ENCODE peak calls at places on chromosomes 5 and 9, in six cellular contexts. L is CD8-positive, alpha-beta T cell; E is hypothalamus; I is dermis blood vessel endothelial cell; R is astrocyte of the hippocampus; O is HS-5. X is an unnamed sample.

GRCh38 chr9:93575706-93576295 is 583 bp upstream of the PHF2 start:
- DNase-seq in I (peak), R (peak), O (no peak), E (no peak), L (peak), X (peak)

GRCh38 chr5:26877154-26877553 is 161.2 kb downstream of the CDH9 start:
- DNase-seq in E (no peak), L (no peak), O (no peak), I (no peak), R (no peak), X (no peak)

GRCh38 chr5:175629231-175629630 is 28.6 kb upstream of the HRH2 start:
- DNase-seq in R (no peak), E (no peak), I (no peak), L (no peak), O (no peak), X (no peak)

GRCh38 chr9:35976726-35977125 is 18.8 kb upstream of the OR2S2 start:
- DNase-seq in L (no peak), I (no peak), O (no peak), E (no peak), R (no peak), X (no peak)

GRCh38 chr5:171630047-171630669 is 155.5 kb upstream of the SMIM23 start:
- DNase-seq in R (peak), L (no peak), I (peak), E (no peak), O (no peak), X (peak)

GRCh38 chr5:134132372-134133212 is 18.1 kb downstream of the TCF7 start:
- DNase-seq in R (no peak), L (peak), E (no peak), I (no peak), O (no peak), X (no peak)

GRCh38 chr5:95365302-95366095 is 25.7 kb upstream of the FAM81B start:
- DNase-seq in L (no peak), I (no peak), R (no peak), E (no peak), O (no peak), X (no peak)

GRCh38 chr5:86768699-86769202 is 151.0 kb downstream of the COX7C start:
- DNase-seq in O (no peak), L (no peak), R (no peak), E (no peak), I (no peak), X (no peak)

GRCh38 chr9:116497081-116497480 is 190.0 kb upstream of the TRIM32 start:
- DNase-seq in I (no peak), E (no peak), L (no peak), O (no peak), R (peak), X (no peak)

GRCh38 chr5:98050583-98050982 is 722.9 kb upstream of the RGMB start:
- DNase-seq in E (no peak), O (peak), I (no peak), L (no peak), R (peak), X (peak)

GRCh38 chr5:125972706-125973105 is 450.5 kb upstream of the GRAMD2B start:
- DNase-seq in R (peak), I (no peak), E (no peak), O (no peak), L (no peak), X (no peak)

GRCh38 chr5:175254155-175254554 is 189.8 kb downstream of the DRD1 start:
- DNase-seq in I (no peak), E (no peak), O (no peak), L (no peak), R (peak), X (no peak)

GRCh38 chr5:54561646-54562045 is 44.1 kb downstream of the SNX18 start:
- DNase-seq in L (no peak), R (no peak), E (no peak), I (peak), O (no peak), X (no peak)

GRCh38 chr5:160390787-160391696 is 8.8 kb downstream of the FAM200C start:
- DNase-seq in O (peak), E (no peak), L (no peak), I (peak), R (peak), X (no peak)

GRCh38 chr5:64958757-64959391 is 190.1 kb downstream of the CWC27 start:
- DNase-seq in R (peak), E (no peak), I (peak), O (no peak), L (no peak), X (no peak)

GRCh38 chr9:131459056-131459455 is 43.7 kb upstream of the POMT1 start:
- DNase-seq in R (no peak), L (no peak), I (no peak), E (no peak), O (no peak), X (no peak)

GRCh38 chr9:26863074-26863473 is 29.5 kb downstream of the CAAP1 start:
- DNase-seq in R (peak), I (peak), O (no peak), L (no peak), E (no peak), X (no peak)

GRCh38 chr5:128632264-128632663 is 94.2 kb upstream of the FBN2 start:
- DNase-seq in O (no peak), L (no peak), I (peak), E (no peak), R (no peak), X (peak)

GRCh38 chr5:126384985-126385384 is 38.2 kb upstream of the GRAMD2B start:
- DNase-seq in I (no peak), L (no peak), E (no peak), R (peak), O (peak), X (peak)

GRCh38 chr5:157362982-157363381 is 97.0 kb upstream of the NIPAL4 start:
- DNase-seq in E (no peak), I (no peak), O (no peak), L (no peak), R (no peak), X (no peak)

GRCh38 chr9:70043689-70044449 is at the start of gene MAMDC2:
- DNase-seq in L (no peak), R (peak), E (no peak), O (no peak), I (peak), X (no peak)

GRCh38 chr5:137666901-137667300 is 69.0 kb downstream of the KLHL3 start:
- DNase-seq in L (no peak), R (no peak), I (no peak), O (no peak), E (no peak), X (no peak)

GRCh38 chr5:133383580-133383939 is 228.8 kb downstream of the FSTL4 start:
- DNase-seq in E (no peak), R (no peak), I (no peak), O (no peak), L (no peak), X (no peak)

GRCh38 chr9:17120203-17120602 is 14.6 kb upstream of the CNTLN start:
- DNase-seq in O (no peak), R (no peak), E (no peak), L (no peak), I (no peak), X (no peak)

GRCh38 chr5:16935271-16936149 is 578 bp downstream of the MYO10 start:
- DNase-seq in E (no peak), R (no peak), O (peak), L (no peak), I (peak), X (peak)

GRCh38 chr5:157025093-157025698 is 33.7 kb downstream of the HAVCR1 start:
- DNase-seq in E (no peak), L (peak), I (no peak), O (no peak), R (no peak), X (no peak)